ENCODE peak calls at places on chromosome 17, in five cellular contexts. Y is effector memory CD8-positive, alpha-beta T cell; Z is stimulated activated CD4-positive, alpha-beta T cell treated with anti-CD3 and anti-CD28 coated beads, TNF-alpha, amount 100 ng/mL, for 24 hours; U is right lobe of liver; J is GM12891. L is an unnamed sample.

GRCh38 chr17:74677558-74678466 is 34.9 kb downstream of the CD300LF start:
- DNase-seq in Z (no peak), U (no peak), J (no peak), Y (no peak), L (no peak)

GRCh38 chr17:18368948-18369347 is 5.6 kb upstream of the SHMT1 start:
- DNase-seq in U (no peak), J (no peak), Y (no peak), Z (no peak), L (no peak)

GRCh38 chr17:72838581-72838980 is 253.9 kb downstream of the SLC39A11 start:
- DNase-seq in Z (no peak), Y (no peak), J (no peak), U (no peak), L (no peak)

GRCh38 chr17:52027081-52027480 is 131.4 kb downstream of the CA10 start:
- DNase-seq in Y (no peak), J (no peak), Z (no peak), U (no peak), L (no peak)

GRCh38 chr17:14448816-14449215 is 147.9 kb downstream of the HS3ST3B1 start:
- DNase-seq in U (no peak), Z (no peak), Y (no peak), J (no peak), L (no peak)

GRCh38 chr17:81537856-81538555 is 9.8 kb downstream of the FSCN2 start:
- DNase-seq in J (no peak), Z (no peak), U (no peak), Y (no peak), L (no peak)

GRCh38 chr17:53548252-53548651 is 274.5 kb upstream of the KIF2B start:
- DNase-seq in U (no peak), Y (no peak), J (no peak), Z (no peak), L (no peak)

GRCh38 chr17:81512984-81513668 is 527 bp upstream of the ACTG1 start:
- DNase-seq in Y (peak; percentile 64), J (no peak), Z (no peak), U (peak; percentile 66), L (no peak)

GRCh38 chr17:2008332-2009126 is 16.6 kb downstream of the RTN4RL1 start:
- DNase-seq in Z (no peak), U (no peak), J (no peak), Y (no peak), L (no peak)

GRCh38 chr17:10099051-10099571 is 99.3 kb downstream of the GAS7 start:
- DNase-seq in Z (no peak), U (no peak), Y (no peak), J (no peak), L (no peak)

GRCh38 chr17:836154-836553 is 54.0 kb downstream of the MRM3 start:
- DNase-seq in Y (no peak), Z (no peak), J (no peak), U (no peak), L (no peak)

GRCh38 chr17:48539177-48539576 is 5.7 kb downstream of the HOXB2 start:
- DNase-seq in Y (no peak), U (no peak), Z (no peak), J (no peak), L (no peak)

GRCh38 chr17:75561927-75562603 is 25.5 kb upstream of the MYO15B start:
- DNase-seq in U (peak; percentile 81), Z (no peak), J (no peak), Y (no peak), L (no peak)

GRCh38 chr17:81931557-81932332 is 4.2 kb upstream of the MAFG start:
- DNase-seq in J (no peak), Z (no peak), Y (no peak), U (no peak), L (no peak)

GRCh38 chr17:40551874-40552768 is 13.2 kb downstream of the CCR7 start:
- DNase-seq in U (peak; percentile 39), Z (no peak), Y (no peak), J (no peak), L (peak; percentile 42)

GRCh38 chr17:57138956-57139576 is 54.0 kb downstream of the AKAP1 start:
- DNase-seq in U (no peak), Y (no peak), J (no peak), Z (no peak), L (no peak)

GRCh38 chr17:10001296-10001904 is 96.3 kb upstream of the RCVRN start:
- DNase-seq in Z (no peak), Y (no peak), U (no peak), J (no peak), L (no peak)

GRCh38 chr17:3772764-3773163 is 28.2 kb downstream of the ITGAE start:
- DNase-seq in U (no peak), Y (no peak), Z (no peak), J (no peak), L (no peak)

GRCh38 chr17:66965801-66966528 is 1.5 kb downstream of the CACNG4 start:
- DNase-seq in Y (no peak), J (no peak), U (no peak), Z (no peak), L (no peak)

GRCh38 chr17:72683506-72684404 is 408.7 kb downstream of the SLC39A11 start:
- DNase-seq in Z (no peak), J (no peak), U (peak; percentile 57), Y (no peak), L (no peak)

GRCh38 chr17:5630434-5630833 is 46.1 kb upstream of the NLRP1 start:
- DNase-seq in Z (no peak), Y (no peak), U (no peak), J (no peak), L (no peak)

GRCh38 chr17:40106760-40107265 is 6.4 kb upstream of the NR1D1 start:
- DNase-seq in U (no peak), Z (no peak), Y (no peak), J (no peak), L (no peak)

GRCh38 chr17:6496116-6496481 is 51.8 kb downstream of the PIMREG start:
- DNase-seq in Z (no peak), U (no peak), J (no peak), Y (no peak), L (peak; percentile 13)

GRCh38 chr17:76079577-76080206 is 710 bp downstream of the ZACN start:
- DNase-seq in J (peak; percentile 21), U (no peak), Z (no peak), Y (no peak), L (no peak)

GRCh38 chr17:6567528-6568185 is 11.3 kb upstream of the PITPNM3 start:
- DNase-seq in Y (no peak), Z (no peak), U (no peak), J (no peak), L (peak; percentile 43)

GRCh38 chr17:17682737-17683675 is 1.7 kb downstream of the RAI1 start:
- DNase-seq in U (peak; percentile 79), J (no peak), Z (peak; percentile 13), Y (peak; percentile 52), L (no peak)

GRCh38 chr17:38451840-38452529 is 23.7 kb downstream of the ARHGAP23 start:
- DNase-seq in Z (no peak), Y (no peak), J (no peak), U (peak; percentile 64), L (no peak)

L was measured in type B pancreatic cell.